ENCODE peak calls at places on chromosomes 5 and 9, in seven cellular contexts. N is heart left ventricle, J is nephron progenitor cell, H is fibroblast of lung, S is fibroblast of mammary gland, R is uterus, C is H9. T is an unnamed sample.

GRCh38 chr9:130406278-130406895 is 38.4 kb upstream of the ASS1 start:
- DNase-seq in J (no peak), S (no peak), H (no peak), C (no peak), R (no peak), N (no peak), T (no peak)

GRCh38 chr5:132369471-132370240 is at the start of gene SLC22A5:
- DNase-seq in H (peak), R (peak), N (peak), C (peak), S (no peak), J (peak), T (peak)

GRCh38 chr5:179281688-179282087 is 63.6 kb downstream of the ADAMTS2 start:
- DNase-seq in R (no peak), N (no peak), C (no peak), J (no peak), S (no peak), H (no peak), T (no peak)

GRCh38 chr9:96441798-96442445 is 8.0 kb upstream of the HABP4 start:
- DNase-seq in N (no peak), J (no peak), H (peak), C (no peak), R (no peak), S (peak), T (no peak)

GRCh38 chr5:176837707-176838115 is 27.4 kb downstream of the UNC5A start:
- DNase-seq in J (peak), H (peak), C (peak), N (peak), R (peak), S (peak), T (peak)

GRCh38 chr5:53490747-53491146 is 10.3 kb downstream of the FST start:
- DNase-seq in R (no peak), S (peak), C (no peak), J (no peak), N (no peak), H (peak), T (no peak)

GRCh38 chr5:1639757-1640156 is 116.0 kb upstream of the LPCAT1 start:
- DNase-seq in S (no peak), R (no peak), N (no peak), H (no peak), J (no peak), C (no peak), T (no peak)

GRCh38 chr5:116554764-116555163 is 19.9 kb downstream of the SEMA6A start:
- DNase-seq in C (no peak), S (no peak), J (no peak), N (no peak), R (no peak), H (no peak), T (no peak)

GRCh38 chr9:79360387-79361347 is 211.1 kb upstream of the TLE4 start:
- DNase-seq in S (no peak), J (no peak), R (no peak), N (no peak), C (peak), H (no peak), T (no peak)

GRCh38 chr5:79448336-79448735 is 65.6 kb downstream of the HOMER1 start:
- DNase-seq in H (peak), J (no peak), S (peak), C (no peak), R (no peak), N (no peak), T (no peak)

GRCh38 chr5:16920109-16920816 is 15.8 kb downstream of the MYO10 start:
- DNase-seq in S (no peak), R (no peak), C (no peak), J (no peak), H (no peak), N (no peak), T (no peak)

GRCh38 chr5:150999704-151000452 is 20.5 kb upstream of the GPX3 start:
- DNase-seq in H (peak), J (no peak), N (peak), C (peak), R (no peak), S (peak), T (no peak)

GRCh38 chr5:113267361-113267900 is 167.4 kb downstream of the TSSK1B start:
- DNase-seq in S (no peak), J (no peak), R (no peak), H (no peak), C (no peak), N (no peak), T (no peak)

GRCh38 chr5:15502208-15502607 is 2.2 kb downstream of the FBXL7 start:
- DNase-seq in R (no peak), H (peak), S (peak), N (no peak), J (no peak), C (no peak), T (no peak)

GRCh38 chr5:15500326-15500958 is 462 bp downstream of the FBXL7 start:
- DNase-seq in S (peak), J (peak), R (peak), H (peak), N (peak), C (peak), T (peak)

GRCh38 chr5:15499528-15500325 is at the start of gene FBXL7:
- DNase-seq in R (peak), J (peak), S (peak), N (peak), H (peak), C (peak), T (peak)

GRCh38 chr5:15496886-15497285 is 3.1 kb upstream of the FBXL7 start:
- DNase-seq in R (no peak), J (no peak), S (no peak), N (no peak), C (no peak), H (no peak), T (no peak)

DNA sequence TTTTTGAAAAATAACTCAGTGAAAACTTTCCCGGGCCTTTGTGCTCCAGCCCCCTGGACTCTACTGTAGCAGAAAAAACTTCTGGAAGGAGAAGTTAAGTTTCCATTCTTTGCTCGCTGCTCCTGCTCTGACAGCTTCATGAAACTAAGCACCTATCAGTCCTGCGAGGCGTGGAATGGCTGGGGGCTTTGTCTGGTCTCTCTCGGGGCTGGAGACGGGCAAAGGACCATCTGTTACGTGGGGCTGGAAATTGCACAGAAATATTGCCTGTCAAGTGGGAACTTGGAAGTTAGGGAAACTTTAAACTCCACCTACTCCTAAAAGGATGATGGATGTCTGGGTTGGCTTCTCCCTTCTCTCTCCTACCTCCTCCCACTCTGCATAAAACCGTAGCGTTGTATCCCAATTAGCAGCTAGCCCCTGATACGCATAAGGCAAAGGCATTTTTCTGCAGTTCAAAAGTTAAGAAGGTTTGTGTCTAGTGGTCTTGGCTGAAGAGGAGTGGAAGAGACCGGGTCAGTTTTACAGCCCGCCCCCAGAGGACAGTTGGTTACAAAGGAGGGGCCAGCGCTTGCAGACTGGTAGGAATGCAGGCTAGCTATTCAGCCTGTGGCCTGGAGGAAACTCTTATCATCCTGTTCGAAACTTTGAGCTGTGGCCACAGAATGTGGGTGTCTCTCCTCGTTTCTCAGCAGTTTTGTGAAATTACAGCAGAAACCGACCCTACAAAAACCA is 1.2 kb downstream of the FBXL7 start:
- DNase-seq in N (peak), H (peak), R (peak), C (peak), J (peak), S (peak), T (peak)
- TF ChIP-seq CTCF in N (peak), H (peak), R (no peak), C (peak), J (no peak), S (peak), T (peak)

GRCh38 chr5:154242964-154243376 is 52.4 kb downstream of the GALNT10 start:
- DNase-seq in H (no peak), S (no peak), R (no peak), N (no peak), C (no peak), J (no peak), T (no peak)
- TF ChIP-seq CTCF in H (no peak), S (no peak), R (no peak), N (no peak), C (no peak), J (no peak), T (no peak)

DNA sequence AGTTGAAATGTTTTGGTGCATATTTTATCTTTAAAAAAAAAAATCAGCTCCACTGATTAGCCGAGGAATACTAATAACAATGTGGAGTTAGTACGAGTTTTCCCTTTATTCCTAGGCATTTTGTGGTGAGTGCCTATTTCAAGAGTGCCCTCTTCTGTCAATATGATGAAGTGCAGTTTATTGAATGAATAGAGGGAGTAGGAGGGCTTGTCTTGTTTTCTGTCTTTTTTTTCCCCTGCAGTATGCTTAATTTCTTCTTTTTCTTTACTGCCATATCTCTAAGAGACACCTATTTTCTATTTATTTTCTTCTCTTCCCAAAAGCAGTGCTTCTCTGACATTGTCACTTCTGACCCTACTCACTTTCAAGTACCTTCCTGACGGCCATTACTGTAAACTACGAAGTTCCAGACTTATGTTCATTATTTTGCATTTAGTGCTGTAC is 169.6 kb upstream of the PITX1 start:
- DNase-seq in N (no peak), H (no peak), R (no peak), J (no peak), S (peak), C (no peak), T (no peak)
- TF ChIP-seq CTCF in N (no peak), H (peak), R (no peak), J (peak), S (peak), C (peak), T (peak)

GRCh38 chr9:133461975-133462374 is 2.2 kb downstream of the CACFD1 start:
- DNase-seq in C (no peak), N (no peak), H (no peak), R (no peak), S (no peak), J (no peak), T (no peak)
- TF ChIP-seq CTCF in C (no peak), N (no peak), H (no peak), R (no peak), S (no peak), J (no peak), T (no peak)

GRCh38 chr5:8470489-8470888 is 601.5 kb downstream of the MTRR start:
- DNase-seq in J (no peak), S (no peak), C (no peak), H (no peak), N (no peak), R (no peak), T (no peak)

GRCh38 chr5:8478308-8478707 is 609.4 kb downstream of the MTRR start:
- DNase-seq in H (no peak), N (no peak), C (no peak), J (no peak), S (peak), R (no peak), T (no peak)

GRCh38 chr5:8474569-8474930 is 605.6 kb downstream of the MTRR start:
- DNase-seq in J (no peak), C (no peak), S (no peak), H (no peak), R (no peak), N (no peak), T (no peak)

GRCh38 chr5:8473016-8473415 is 604.1 kb downstream of the MTRR start:
- DNase-seq in N (no peak), H (no peak), C (no peak), S (no peak), J (no peak), R (no peak), T (no peak)

DNA sequence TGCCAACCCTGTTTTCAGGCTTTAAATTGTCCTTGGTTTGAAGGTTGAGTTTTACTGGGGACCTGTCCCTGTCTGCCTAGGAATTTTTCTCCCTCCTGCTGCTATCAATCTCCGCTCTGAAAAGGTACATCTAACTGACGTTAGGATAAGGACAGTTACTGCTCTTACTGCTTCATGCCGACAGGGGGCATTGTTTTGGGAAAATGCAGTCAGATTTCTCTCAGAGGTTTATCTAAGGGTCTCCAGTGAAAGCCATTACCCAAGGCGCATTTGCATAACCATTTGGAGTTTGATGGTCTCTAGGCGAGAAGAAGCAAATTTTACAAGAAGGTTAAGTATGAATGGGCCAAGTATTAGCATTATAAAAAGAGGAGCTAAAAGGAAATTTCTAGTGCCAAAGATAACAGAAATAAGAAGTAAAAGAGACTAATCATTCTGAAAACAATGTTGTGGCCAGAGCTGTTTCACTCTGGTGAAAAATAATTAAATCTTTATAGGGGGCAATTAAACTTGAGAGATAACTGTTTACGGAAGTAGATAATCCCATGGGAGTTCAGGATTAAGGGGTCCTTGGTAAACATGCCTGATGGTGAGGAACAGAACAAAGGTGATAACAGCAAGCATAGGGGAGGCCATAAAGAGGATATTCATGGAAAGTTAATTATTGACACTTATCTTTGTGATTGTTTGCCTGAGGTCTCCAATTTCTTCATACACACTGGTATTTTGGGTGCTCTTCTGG is 605.0 kb downstream of the MTRR start:
- DNase-seq in S (no peak), H (no peak), N (no peak), C (peak), R (no peak), J (no peak), T (no peak)
- TF ChIP-seq CTCF in S (peak), H (peak), N (no peak), C (peak), R (no peak), J (no peak), T (peak)

T was measured in progenitor cell of endocrine pancreas.